ENCODE peak calls at places on chromosomes 13 and 19, in five cellular contexts. L is HCT116, S is SK-N-SH, G is keratinocyte, I is neuronal stem cell. A is an unnamed sample.

GRCh38 chr13:50589139-50589538 is 254.4 kb downstream of the DLEU7 start:
- DNase-seq in L (no peak), S (peak), G (peak), I (no peak), A (no peak)

GRCh38 chr19:53088091-53088490 is 15.1 kb downstream of the ZNF160 start:
- DNase-seq in L (no peak), S (no peak), G (no peak), I (no peak), A (no peak)

GRCh38 chr13:26558074-26558805 is 757 bp downstream of the WASF3 start:
- DNase-seq in L (no peak), S (peak), G (no peak), I (peak), A (peak)

GRCh38 chr13:99819962-99820361 is 151.6 kb downstream of the ZIC5 start:
- DNase-seq in L (no peak), S (no peak), G (no peak), I (no peak), A (no peak)

GRCh38 chr13:76245216-76245615 is 609.1 kb downstream of the LMO7 start:
- DNase-seq in L (no peak), S (no peak), G (no peak), I (no peak), A (no peak)

GRCh38 chr13:41897126-41897525 is 63.8 kb downstream of the VWA8 start:
- DNase-seq in L (no peak), S (no peak), G (no peak), I (no peak), A (no peak)

GRCh38 chr13:60112771-60113170 is 51.0 kb downstream of the DIAPH3 start:
- DNase-seq in L (no peak), S (no peak), G (no peak), I (no peak), A (no peak)

GRCh38 chr13:34076943-34077703 is 259.2 kb downstream of the RFC3 start:
- DNase-seq in L (peak), S (peak), G (no peak), I (no peak), A (no peak)

GRCh38 chr13:40061466-40062450 is 406.3 kb downstream of the COG6 start:
- DNase-seq in L (no peak), S (no peak), G (no peak), I (no peak), A (no peak)

GRCh38 chr19:50694815-50695145 is 24.8 kb downstream of the SHANK1 start:
- DNase-seq in L (no peak), S (no peak), G (no peak), I (no peak), A (no peak)

GRCh38 chr13:47459512-47459911 is 541.6 kb downstream of the SUCLA2 start:
- DNase-seq in L (no peak), S (peak), G (no peak), I (no peak), A (no peak)

GRCh38 chr13:32783067-32783466 is 196.8 kb downstream of the PDS5B start:
- DNase-seq in L (no peak), S (no peak), G (no peak), I (no peak), A (no peak)

GRCh38 chr13:65595881-65596280 is 1634.3 kb downstream of the PCDH9 start:
- DNase-seq in L (no peak), S (no peak), G (no peak), I (no peak), A (no peak)

GRCh38 chr13:24512208-24513068 is at the start of gene PARP4:
- DNase-seq in L (peak), S (peak), G (no peak), I (peak), A (peak)

GRCh38 chr13:30679483-30680330 is 55.6 kb upstream of the ALOX5AP start:
- DNase-seq in L (no peak), S (peak), G (no peak), I (no peak), A (peak)

DNA sequence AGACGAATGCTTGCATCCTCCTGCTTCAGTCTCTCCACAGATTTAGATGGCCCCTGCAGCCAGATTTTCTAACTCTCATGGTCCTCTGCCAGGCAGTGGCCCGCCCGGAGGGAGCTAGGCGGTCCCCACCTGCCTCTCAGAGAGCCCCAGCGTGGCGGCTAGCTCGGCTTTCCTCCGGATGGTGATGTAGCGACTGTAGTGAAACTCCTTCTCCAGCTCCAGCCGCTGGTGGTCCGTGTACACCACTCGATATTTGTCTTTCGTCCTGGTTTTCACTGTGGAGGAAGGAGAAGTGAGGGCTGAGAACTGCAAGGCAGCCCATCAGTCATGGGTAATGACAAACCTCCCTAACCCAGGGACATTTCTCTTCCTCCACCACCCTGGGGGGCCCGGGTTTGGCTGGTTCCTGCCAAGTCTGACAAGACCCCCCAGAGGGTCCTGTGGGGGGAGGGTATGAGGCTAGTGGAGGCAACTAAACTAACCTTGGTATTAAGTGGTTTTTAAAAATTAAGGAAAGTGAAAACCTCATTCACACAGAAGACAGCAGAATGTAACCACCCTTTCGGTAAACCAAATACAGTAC is 4.3 kb downstream of the CDX2 start:
- DNase-seq in L (no peak), S (peak), G (no peak), I (no peak), A (peak)
- H3K9ac ChIP-seq in L (no peak), S (no peak), G (no peak), I (no peak), A (no peak)

DNA sequence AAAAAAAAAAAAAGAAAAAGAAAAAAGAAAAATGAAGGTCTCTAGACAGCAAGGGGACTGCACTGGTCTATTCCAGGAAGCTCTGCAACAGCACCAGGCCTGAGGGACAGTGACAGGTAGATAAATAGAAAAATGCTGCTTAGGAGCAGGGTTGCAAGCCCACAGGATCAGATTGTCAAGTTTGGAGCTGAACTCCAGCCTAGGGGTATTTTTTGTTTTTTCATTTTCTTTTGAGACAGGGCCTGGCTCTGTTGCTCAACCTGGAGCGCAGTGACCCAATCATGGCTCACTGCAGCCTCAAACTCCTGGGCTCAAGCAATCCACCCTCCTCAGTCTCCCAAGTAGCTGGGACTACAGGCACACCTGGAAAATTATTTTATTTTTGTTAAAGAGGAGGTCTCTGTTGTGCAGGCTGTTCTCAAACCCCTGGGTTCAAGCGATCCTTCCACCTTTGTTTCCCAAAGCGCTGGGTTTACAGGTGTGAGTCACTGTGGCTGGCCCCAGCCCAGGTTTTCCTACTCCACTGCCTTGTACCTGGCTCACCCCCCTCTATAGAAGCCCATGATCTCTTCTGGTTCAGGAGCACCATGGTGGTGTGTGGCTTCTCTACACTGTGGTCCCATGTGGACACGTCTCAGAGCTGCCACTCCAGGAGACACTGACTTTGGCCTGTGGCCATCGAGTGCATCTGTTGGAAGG is 23.9 kb downstream of the POP4 start:
- DNase-seq in L (no peak), S (no peak), G (no peak), I (no peak), A (no peak)
- H3K9ac ChIP-seq in L (no peak), S (no peak), G (no peak), I (no peak), A (no peak)

DNA sequence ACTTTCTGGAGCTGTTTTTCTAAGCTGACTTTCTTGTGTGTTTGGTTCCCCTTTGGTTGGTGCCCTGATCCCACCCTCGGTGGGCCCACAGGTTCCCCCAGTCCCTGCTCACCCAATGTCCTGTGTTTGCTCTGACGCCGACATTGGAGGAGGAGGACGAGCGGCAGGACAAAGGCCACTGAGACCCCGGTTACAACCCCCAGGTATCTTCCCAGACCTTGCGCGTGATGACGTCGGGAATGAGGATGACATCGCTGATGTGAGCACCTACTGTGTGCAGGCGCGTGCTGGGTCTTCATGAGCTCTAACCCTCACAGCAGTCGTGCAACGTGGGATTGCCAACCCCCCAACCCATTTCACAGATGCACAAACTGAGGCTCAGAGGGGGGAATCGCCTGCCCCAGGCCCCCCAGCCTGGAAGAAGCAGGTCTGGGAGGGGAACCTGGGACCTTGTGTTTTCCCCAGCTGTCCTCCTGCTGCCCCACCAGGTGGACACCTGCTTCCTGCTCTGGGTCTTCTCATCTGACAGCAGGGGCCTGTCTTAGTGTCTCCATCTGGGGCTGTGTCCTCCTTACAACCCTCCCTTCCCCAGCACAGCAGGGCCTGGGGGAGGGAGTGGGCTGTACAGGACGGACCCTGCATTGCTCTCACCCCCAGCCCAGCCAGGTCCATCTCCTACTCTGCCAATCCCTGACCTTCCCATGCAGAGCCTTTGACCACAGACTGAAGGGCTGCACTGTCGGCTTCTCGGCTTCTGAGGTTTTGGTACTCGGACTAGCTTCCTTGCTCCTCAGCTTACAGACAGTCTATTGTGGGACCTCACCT is 4.7 kb upstream of the LILRA6 start:
- DNase-seq in L (no peak), S (no peak), G (no peak), I (no peak), A (peak)
- H3K9ac ChIP-seq in L (no peak), S (no peak), G (no peak), I (peak), A (no peak)

GRCh38 chr19:48493718-48494515 is 17.7 kb downstream of the LMTK3 start:
- DNase-seq in L (no peak), S (no peak), G (no peak), I (no peak), A (peak)

GRCh38 chr19:48492925-48493717 is 18.5 kb downstream of the LMTK3 start:
- DNase-seq in L (peak), S (peak), G (peak), I (peak), A (peak)

GRCh38 chr19:48491793-48492123 is 19.9 kb downstream of the LMTK3 start:
- DNase-seq in L (no peak), S (no peak), G (no peak), I (no peak), A (peak)

GRCh38 chr19:48489608-48490216 is 20.5 kb downstream of the CYTH2 start:
- DNase-seq in L (peak), S (peak), G (no peak), I (no peak), A (peak)

GRCh38 chr19:48490980-48491792 is 20.4 kb downstream of the LMTK3 start:
- DNase-seq in L (peak), S (peak), G (no peak), I (no peak), A (peak)
- H3K9ac ChIP-seq in L (peak), S (no peak), G (no peak), I (no peak), A (no peak)

DNA sequence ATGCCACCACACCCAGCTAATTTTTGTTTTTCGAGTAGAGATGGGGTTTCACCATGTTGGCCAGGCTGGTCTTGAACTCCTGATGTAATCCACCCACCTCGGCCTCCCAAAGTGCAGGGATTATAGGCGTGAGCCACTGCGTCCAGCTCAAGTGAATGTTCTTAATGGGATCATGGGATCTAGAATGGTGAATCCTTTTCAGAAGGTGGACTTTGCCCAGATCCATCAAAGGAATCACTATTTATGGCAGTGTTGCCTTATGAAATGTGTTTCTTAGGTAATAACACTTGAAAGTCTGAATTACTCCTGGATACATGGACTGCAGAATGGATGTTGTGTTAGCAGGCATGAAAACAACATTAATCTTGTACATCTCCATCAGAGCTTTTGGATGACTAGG is 20.3 kb downstream of the ARHGAP35 start:
- DNase-seq in L (no peak), S (no peak), G (no peak), I (no peak), A (peak)
- H3K9ac ChIP-seq in L (no peak), S (no peak), G (no peak), I (no peak), A (no peak)

A was measured in endodermal cell.